ENCODE peak calls at places on chromosomes 3 and 15, in eight cellular contexts. C is cardiac muscle cell, X is PC-9, H is PC-3, S is fibroblast of lung, A is ovary, P is right lobe of liver, F is testis. I is an unnamed sample.

GRCh38 chr15:39364721-39365120 is 216.2 kb upstream of the THBS1 start:
- DNase-seq in C (no peak), X (no peak), H (no peak), S (no peak), A (no peak), P (no peak), F (no peak), I (no peak)

GRCh38 chr3:194987571-194988494 is 283.1 kb downstream of the XXYLT1 start:
- DNase-seq in C (peak; percentile 14), X (no peak), H (peak; percentile 4), S (no peak), A (no peak), P (no peak), F (no peak), I (no peak)

GRCh38 chr3:100941046-100941445 is 52.2 kb downstream of the ABI3BP start:
- DNase-seq in C (no peak), X (no peak), H (no peak), S (no peak), A (no peak), P (no peak), F (peak; percentile 50), I (no peak)

GRCh38 chr3:186821429-186822367 is 15.4 kb upstream of the RFC4 start:
- DNase-seq in C (peak; percentile 57), X (no peak), H (peak; percentile 80), S (peak; percentile 73), A (no peak), P (no peak), F (no peak), I (peak; percentile 61)

GRCh38 chr3:28348286-28348636 is 260 bp upstream of the ZCWPW2 start:
- DNase-seq in C (no peak), X (no peak), H (no peak), S (no peak), A (no peak), P (no peak), F (no peak), I (no peak)

GRCh38 chr3:18474202-18474601 is 49.1 kb upstream of the SATB1 start:
- DNase-seq in C (no peak), X (no peak), H (no peak), S (no peak), A (no peak), P (no peak), F (no peak), I (no peak)

GRCh38 chr15:59283717-59284336 is 77.2 kb downstream of the LDHAL6B start:
- DNase-seq in C (no peak), X (peak; percentile 97), H (peak; percentile 98), S (no peak), A (no peak), P (no peak), F (no peak), I (no peak)

GRCh38 chr15:69647160-69647513 is 194.5 kb downstream of the RPLP1 start:
- DNase-seq in C (no peak), X (no peak), H (no peak), S (no peak), A (no peak), P (no peak), F (no peak), I (no peak)

GRCh38 chr15:58135511-58136174 is 2.5 kb upstream of the AQP9 start:
- DNase-seq in C (no peak), X (no peak), H (no peak), S (no peak), A (no peak), P (no peak), F (no peak), I (no peak)

GRCh38 chr15:39581501-39582285 is 814 bp downstream of the THBS1 start:
- DNase-seq in C (peak; percentile 69), X (peak; percentile 72), H (peak; percentile 76), S (peak; percentile 59), A (peak; percentile 64), P (peak; percentile 82), F (peak; percentile 67), I (peak; percentile 46)

GRCh38 chr3:37510749-37511148 is 336.4 kb upstream of the LRRFIP2 start:
- DNase-seq in C (no peak), X (no peak), H (no peak), S (no peak), A (no peak), P (no peak), F (no peak), I (no peak)

GRCh38 chr3:125212509-125213372 is at the start of gene SLC12A8:
- DNase-seq in C (peak; percentile 25), X (no peak), H (peak; percentile 7), S (no peak), A (no peak), P (peak; percentile 58), F (no peak), I (no peak)

GRCh38 chr3:127584734-127585133 is 5.8 kb downstream of the TPRA1 start:
- DNase-seq in C (no peak), X (no peak), H (no peak), S (no peak), A (no peak), P (no peak), F (no peak), I (no peak)
- H3K4me1 ChIP-seq in C (peaks cover 9% of the 10 kb centered on the region), X (peaks cover 12% of the 10 kb centered on the region), H (peaks cover 12% of the 10 kb centered on the region), S (peaks cover 10% of the 10 kb centered on the region), A (peaks cover 15% of the 10 kb centered on the region), P (peaks cover 9% of the 10 kb centered on the region), F (peaks cover 26% of the 10 kb centered on the region), I (peaks cover 8% of the 10 kb centered on the region)

GRCh38 chr3:197564097-197564843 is 8.5 kb upstream of the BDH1 start:
- DNase-seq in C (no peak), X (no peak), H (peak; percentile 37), S (no peak), A (no peak), P (no peak), F (no peak), I (no peak)

GRCh38 chr3:197558000-197558399 is 2.2 kb upstream of the BDH1 start:
- DNase-seq in C (no peak), X (no peak), H (no peak), S (no peak), A (no peak), P (no peak), F (no peak), I (no peak)

GRCh38 chr3:197559662-197560061 is 3.9 kb upstream of the BDH1 start:
- DNase-seq in C (no peak), X (no peak), H (no peak), S (no peak), A (no peak), P (no peak), F (no peak), I (no peak)

GRCh38 chr3:197562398-197563251 is 6.9 kb upstream of the BDH1 start:
- DNase-seq in C (no peak), X (no peak), H (no peak), S (no peak), A (no peak), P (no peak), F (no peak), I (no peak)

GRCh38 chr3:197561926-197562325 is 6.2 kb upstream of the BDH1 start:
- DNase-seq in C (no peak), X (no peak), H (no peak), S (no peak), A (no peak), P (no peak), F (no peak), I (no peak)
- H3K4me1 ChIP-seq in C (no peaks in the 10 kb centered on the region), X (peaks cover 6% of the 10 kb centered on the region), H (no peaks in the 10 kb centered on the region), S (no peaks in the 10 kb centered on the region), A (no peaks in the 10 kb centered on the region), P (peaks cover 56% of the 10 kb centered on the region), F (no peaks in the 10 kb centered on the region), I (no peaks in the 10 kb centered on the region)

GRCh38 chr3:69530554-69530953 is 144.7 kb upstream of the FRMD4B start:
- DNase-seq in C (no peak), X (no peak), H (no peak), S (no peak), A (no peak), P (no peak), F (no peak), I (no peak)

GRCh38 chr3:69527498-69527897 is 141.6 kb upstream of the FRMD4B start:
- DNase-seq in C (no peak), X (no peak), H (no peak), S (no peak), A (no peak), P (no peak), F (no peak), I (no peak)

DNA sequence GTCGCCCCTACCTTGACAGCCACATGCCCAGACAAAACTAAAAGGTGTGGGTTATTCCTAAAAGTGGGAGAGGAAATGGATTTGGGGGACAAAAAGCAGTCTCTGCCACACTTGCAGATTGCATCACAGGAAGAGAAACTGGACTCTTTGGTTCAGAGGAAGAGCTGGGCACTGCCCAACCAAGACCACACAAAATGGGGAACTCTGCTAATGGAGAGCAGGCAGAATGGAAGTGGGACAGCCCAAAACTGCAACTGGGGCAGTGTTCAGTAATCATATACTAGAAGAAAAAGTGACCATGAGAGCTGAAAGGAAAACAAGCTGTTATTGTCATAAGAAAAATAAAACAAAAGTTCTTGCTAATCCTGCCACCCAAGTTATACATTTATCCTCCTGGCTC is 138.9 kb upstream of the FRMD4B start:
- DNase-seq in C (no peak), X (no peak), H (no peak), S (no peak), A (no peak), P (no peak), F (no peak), I (no peak)
- H3K4me1 ChIP-seq in C (peaks cover 13% of the 10 kb centered on the region), X (no peaks in the 10 kb centered on the region), H (no peaks in the 10 kb centered on the region), S (no peaks in the 10 kb centered on the region), A (no peaks in the 10 kb centered on the region), P (no peaks in the 10 kb centered on the region), F (no peaks in the 10 kb centered on the region), I (no peaks in the 10 kb centered on the region)

GRCh38 chr3:32869513-32870047 is 51.8 kb downstream of the TRIM71 start:
- DNase-seq in C (peak; percentile 65), X (no peak), H (no peak), S (no peak), A (no peak), P (no peak), F (no peak), I (no peak)

GRCh38 chr3:32865364-32865763 is 47.6 kb downstream of the TRIM71 start:
- DNase-seq in C (no peak), X (peak; percentile 68), H (peak; percentile 71), S (peak; percentile 14), A (no peak), P (no peak), F (peak; percentile 20), I (peak; percentile 18)

GRCh38 chr3:32867954-32868353 is 50.2 kb downstream of the TRIM71 start:
- DNase-seq in C (no peak), X (no peak), H (no peak), S (no peak), A (no peak), P (no peak), F (no peak), I (no peak)

GRCh38 chr3:32868719-32869512 is 51.1 kb downstream of the TRIM71 start:
- DNase-seq in C (no peak), X (no peak), H (no peak), S (no peak), A (no peak), P (no peak), F (no peak), I (no peak)

DNA sequence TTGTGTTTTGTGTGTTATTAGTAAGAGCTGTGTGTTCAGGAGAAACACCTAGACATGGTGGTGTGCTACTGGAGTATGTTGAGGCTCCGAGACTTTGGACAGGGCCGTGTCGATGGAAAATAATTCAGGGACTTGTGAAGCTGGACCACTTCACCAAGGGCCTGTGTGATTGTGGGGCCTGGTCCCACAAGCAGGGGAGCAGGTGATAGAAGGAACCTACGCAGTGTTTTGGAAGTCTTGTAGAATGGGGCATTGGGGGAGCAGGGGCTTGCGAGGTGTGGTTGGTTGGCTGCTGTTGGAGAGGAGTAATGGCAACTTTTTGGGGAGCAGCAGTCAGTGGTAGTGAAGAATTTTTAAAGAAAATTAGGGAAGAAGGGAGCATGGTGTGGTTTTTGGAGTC is 48.7 kb downstream of the TRIM71 start:
- DNase-seq in C (no peak), X (no peak), H (no peak), S (no peak), A (no peak), P (no peak), F (no peak), I (no peak)
- H3K4me1 ChIP-seq in C (peaks cover 63% of the 10 kb centered on the region), X (peaks cover 4% of the 10 kb centered on the region), H (peaks cover 12% of the 10 kb centered on the region), S (no peaks in the 10 kb centered on the region), A (peaks cover 5% of the 10 kb centered on the region), P (no peaks in the 10 kb centered on the region), F (no peaks in the 10 kb centered on the region), I (no peaks in the 10 kb centered on the region)